ENCODE peak calls at places on chromosomes 6 and 20, in eight cellular contexts. One of them, this sample, is unnamed.
A peak's percentile ranks its signal among the peaks of the same experiment; 100 is the strongest.

GRCh38 chr20:37379967-37380828 is 34.3 kb downstream of the SRC start:
- DNase-seq in SJSA1: no peak
- DNase-seq in heart right ventricle: no peak
- DNase-seq in IMR-90: peak; percentile 67
- DNase-seq in MM.1S: no peak
- DNase-seq in adrenal gland: no peak
- DNase-seq in psoas muscle: no peak
- DNase-seq in pancreas: peak; percentile 52
- DNase-seq in this sample: peak; percentile 47

GRCh38 chr6:100435299-100435698 is 29.4 kb downstream of the SIM1 start:
- DNase-seq in SJSA1: peak; percentile 43
- DNase-seq in heart right ventricle: no peak
- DNase-seq in IMR-90: no peak
- DNase-seq in MM.1S: no peak
- DNase-seq in adrenal gland: no peak
- DNase-seq in psoas muscle: no peak
- DNase-seq in pancreas: no peak
- DNase-seq in this sample: no peak

GRCh38 chr6:101000334-101000733 is 119.2 kb upstream of the ASCC3 start:
- DNase-seq in SJSA1: no peak
- DNase-seq in heart right ventricle: no peak
- DNase-seq in IMR-90: no peak
- DNase-seq in MM.1S: no peak
- DNase-seq in adrenal gland: no peak
- DNase-seq in psoas muscle: no peak
- DNase-seq in pancreas: no peak
- DNase-seq in this sample: no peak

GRCh38 chr6:34020278-34020677 is 125.6 kb downstream of the GRM4 start:
- DNase-seq in SJSA1: no peak
- DNase-seq in heart right ventricle: no peak
- DNase-seq in IMR-90: no peak
- DNase-seq in MM.1S: no peak
- DNase-seq in adrenal gland: no peak
- DNase-seq in psoas muscle: no peak
- DNase-seq in pancreas: peak; percentile 22
- DNase-seq in this sample: no peak

GRCh38 chr6:38552136-38552535 is 87.6 kb downstream of the BTBD9 start:
- DNase-seq in SJSA1: no peak
- DNase-seq in heart right ventricle: no peak
- DNase-seq in IMR-90: no peak
- DNase-seq in MM.1S: no peak
- DNase-seq in adrenal gland: no peak
- DNase-seq in psoas muscle: no peak
- DNase-seq in pancreas: no peak
- DNase-seq in this sample: no peak

GRCh38 chr6:37679539-37680476 is 17.9 kb downstream of the MDGA1 start:
- DNase-seq in SJSA1: no peak
- DNase-seq in heart right ventricle: no peak
- DNase-seq in IMR-90: no peak
- DNase-seq in MM.1S: no peak
- DNase-seq in adrenal gland: no peak
- DNase-seq in psoas muscle: no peak
- DNase-seq in pancreas: no peak
- DNase-seq in this sample: no peak

GRCh38 chr6:18264338-18265098 is at the start of gene DEK:
- DNase-seq in SJSA1: peak; percentile 91
- DNase-seq in heart right ventricle: peak; percentile 90
- DNase-seq in IMR-90: peak; percentile 81
- DNase-seq in MM.1S: peak; percentile 68
- DNase-seq in adrenal gland: peak; percentile 94
- DNase-seq in psoas muscle: peak; percentile 90
- DNase-seq in pancreas: peak; percentile 90
- DNase-seq in this sample: peak; percentile 92

GRCh38 chr6:74409447-74409846 is 713.4 kb downstream of the CD109 start:
- DNase-seq in SJSA1: no peak
- DNase-seq in heart right ventricle: no peak
- DNase-seq in IMR-90: peak; percentile 87
- DNase-seq in MM.1S: peak; percentile 20
- DNase-seq in adrenal gland: no peak
- DNase-seq in psoas muscle: no peak
- DNase-seq in pancreas: no peak
- DNase-seq in this sample: no peak

GRCh38 chr6:133553652-133554051 is 312.5 kb downstream of the EYA4 start:
- DNase-seq in SJSA1: no peak
- DNase-seq in heart right ventricle: peak; percentile 47
- DNase-seq in IMR-90: peak; percentile 79
- DNase-seq in MM.1S: peak; percentile 63
- DNase-seq in adrenal gland: peak; percentile 63
- DNase-seq in psoas muscle: no peak
- DNase-seq in pancreas: no peak
- DNase-seq in this sample: no peak

GRCh38 chr6:148577687-148578488 is 168.9 kb upstream of the UST start:
- DNase-seq in SJSA1: peak; percentile 79
- DNase-seq in heart right ventricle: peak; percentile 61
- DNase-seq in IMR-90: peak; percentile 80
- DNase-seq in MM.1S: peak; percentile 9
- DNase-seq in adrenal gland: peak; percentile 88
- DNase-seq in psoas muscle: peak; percentile 78
- DNase-seq in pancreas: peak; percentile 80
- DNase-seq in this sample: peak; percentile 89

GRCh38 chr20:22861231-22861980 is 173.7 kb upstream of the SSTR4 start:
- DNase-seq in SJSA1: no peak
- DNase-seq in heart right ventricle: no peak
- DNase-seq in IMR-90: peak; percentile 10
- DNase-seq in MM.1S: no peak
- DNase-seq in adrenal gland: no peak
- DNase-seq in psoas muscle: no peak
- DNase-seq in pancreas: no peak
- DNase-seq in this sample: no peak

GRCh38 chr6:81734500-81735140 is 17.9 kb downstream of the TENT5A start:
- DNase-seq in SJSA1: no peak
- DNase-seq in heart right ventricle: no peak
- DNase-seq in IMR-90: no peak
- DNase-seq in MM.1S: no peak
- DNase-seq in adrenal gland: no peak
- DNase-seq in psoas muscle: no peak
- DNase-seq in pancreas: no peak
- DNase-seq in this sample: no peak

GRCh38 chr6:36677059-36677749 is 1.3 kb upstream of the CDKN1A start:
- DNase-seq in SJSA1: no peak
- DNase-seq in heart right ventricle: no peak
- DNase-seq in IMR-90: no peak
- DNase-seq in MM.1S: no peak
- DNase-seq in adrenal gland: no peak
- DNase-seq in psoas muscle: no peak
- DNase-seq in pancreas: no peak
- DNase-seq in this sample: no peak

GRCh38 chr6:46062312-46062711 is 46.7 kb upstream of the CLIC5 start:
- DNase-seq in SJSA1: peak; percentile 90
- DNase-seq in heart right ventricle: no peak
- DNase-seq in IMR-90: no peak
- DNase-seq in MM.1S: peak; percentile 9
- DNase-seq in adrenal gland: peak; percentile 52
- DNase-seq in psoas muscle: no peak
- DNase-seq in pancreas: no peak
- DNase-seq in this sample: no peak

GRCh38 chr6:142374090-142374783 is 72.4 kb downstream of the ADGRG6 start:
- DNase-seq in SJSA1: no peak
- DNase-seq in heart right ventricle: no peak
- DNase-seq in IMR-90: no peak
- DNase-seq in MM.1S: no peak
- DNase-seq in adrenal gland: no peak
- DNase-seq in psoas muscle: no peak
- DNase-seq in pancreas: no peak
- DNase-seq in this sample: no peak

GRCh38 chr20:47461120-47461685 is 40.5 kb upstream of the NCOA3 start:
- DNase-seq in SJSA1: no peak
- DNase-seq in heart right ventricle: no peak
- DNase-seq in IMR-90: no peak
- DNase-seq in MM.1S: no peak
- DNase-seq in adrenal gland: no peak
- DNase-seq in psoas muscle: no peak
- DNase-seq in pancreas: no peak
- DNase-seq in this sample: no peak

GRCh38 chr20:58542411-58543095 is 27.4 kb upstream of the APCDD1L start:
- DNase-seq in SJSA1: peak; percentile 53
- DNase-seq in heart right ventricle: no peak
- DNase-seq in IMR-90: peak; percentile 36
- DNase-seq in MM.1S: no peak
- DNase-seq in adrenal gland: peak; percentile 31
- DNase-seq in psoas muscle: no peak
- DNase-seq in pancreas: no peak
- DNase-seq in this sample: no peak

GRCh38 chr6:35647400-35647799 is 41.3 kb downstream of the FKBP5 start:
- DNase-seq in SJSA1: no peak
- DNase-seq in heart right ventricle: no peak
- DNase-seq in IMR-90: no peak
- DNase-seq in MM.1S: no peak
- DNase-seq in adrenal gland: no peak
- DNase-seq in psoas muscle: no peak
- DNase-seq in pancreas: no peak
- DNase-seq in this sample: no peak

GRCh38 chr6:85920782-85921181 is 278.1 kb upstream of the SYNCRIP start:
- DNase-seq in SJSA1: no peak
- DNase-seq in heart right ventricle: peak; percentile 9
- DNase-seq in IMR-90: no peak
- DNase-seq in MM.1S: no peak
- DNase-seq in adrenal gland: no peak
- DNase-seq in psoas muscle: no peak
- DNase-seq in pancreas: peak; percentile 74
- DNase-seq in this sample: no peak

GRCh38 chr6:158815379-158815724 is 3.8 kb downstream of the EZR start:
- DNase-seq in SJSA1: no peak
- DNase-seq in heart right ventricle: no peak
- DNase-seq in IMR-90: no peak
- DNase-seq in MM.1S: no peak
- DNase-seq in adrenal gland: peak; percentile 62
- DNase-seq in psoas muscle: no peak
- DNase-seq in pancreas: no peak
- DNase-seq in this sample: no peak
- H3K36me3 ChIP-seq in SJSA1: peaks cover 78% of the 10 kb centered on the region
- H3K36me3 ChIP-seq in heart right ventricle: peaks cover 8% of the 10 kb centered on the region
- H3K36me3 ChIP-seq in IMR-90: no peaks in the 10 kb centered on the region
- H3K36me3 ChIP-seq in MM.1S: no peaks in the 10 kb centered on the region
- H3K36me3 ChIP-seq in adrenal gland: no peaks in the 10 kb centered on the region
- H3K36me3 ChIP-seq in psoas muscle: no peaks in the 10 kb centered on the region
- H3K36me3 ChIP-seq in pancreas: peaks cover 3% of the 10 kb centered on the region
- H3K36me3 ChIP-seq in this sample: no peaks in the 10 kb centered on the region

GRCh38 chr6:55180258-55180657 is 5.9 kb downstream of the HCRTR2 start:
- DNase-seq in SJSA1: no peak
- DNase-seq in heart right ventricle: no peak
- DNase-seq in IMR-90: no peak
- DNase-seq in MM.1S: no peak
- DNase-seq in adrenal gland: no peak
- DNase-seq in psoas muscle: no peak
- DNase-seq in pancreas: no peak
- DNase-seq in this sample: no peak
- H3K27ac ChIP-seq in SJSA1: no peak overlapping the region
- H3K27ac ChIP-seq in heart right ventricle: no peak overlapping the region
- H3K27ac ChIP-seq in IMR-90: no peak overlapping the region
- H3K27ac ChIP-seq in MM.1S: no peak overlapping the region
- H3K27ac ChIP-seq in adrenal gland: no peak overlapping the region
- H3K27ac ChIP-seq in psoas muscle: no peak overlapping the region
- H3K27ac ChIP-seq in pancreas: no peak overlapping the region
- H3K27ac ChIP-seq in this sample: no peak overlapping the region

DNA sequence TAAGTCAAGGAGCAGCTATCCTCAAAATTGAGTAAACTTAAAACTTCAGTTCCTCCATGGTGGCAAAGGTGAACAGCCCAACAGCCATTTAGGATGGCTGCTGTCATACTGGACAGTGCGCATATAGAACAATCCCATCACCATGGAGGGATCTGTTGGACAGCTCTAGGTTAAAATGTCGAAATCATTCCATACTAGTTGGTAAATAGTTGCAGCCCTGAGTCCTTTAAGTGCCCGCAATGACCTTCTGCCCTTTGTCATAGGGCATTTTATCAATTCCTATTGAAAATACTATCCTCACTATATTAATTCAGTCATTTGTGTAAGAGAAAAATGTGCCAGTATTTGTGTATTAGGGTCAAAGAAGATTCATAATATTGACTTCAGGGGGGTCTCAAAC is 8.9 kb upstream of the ARMH2 start:
- DNase-seq in SJSA1: no peak
- DNase-seq in heart right ventricle: no peak
- DNase-seq in IMR-90: no peak
- DNase-seq in MM.1S: no peak
- DNase-seq in adrenal gland: no peak
- DNase-seq in psoas muscle: no peak
- DNase-seq in pancreas: no peak
- DNase-seq in this sample: no peak
- H3K36me3 ChIP-seq in SJSA1: no peaks in the 10 kb centered on the region
- H3K36me3 ChIP-seq in heart right ventricle: peaks cover 32% of the 10 kb centered on the region
- H3K36me3 ChIP-seq in IMR-90: peaks cover 13% of the 10 kb centered on the region
- H3K36me3 ChIP-seq in MM.1S: no peaks in the 10 kb centered on the region
- H3K36me3 ChIP-seq in adrenal gland: no peaks in the 10 kb centered on the region
- H3K36me3 ChIP-seq in psoas muscle: peaks cover 46% of the 10 kb centered on the region
- H3K36me3 ChIP-seq in pancreas: no peaks in the 10 kb centered on the region
- H3K36me3 ChIP-seq in this sample: no peaks in the 10 kb centered on the region

DNA sequence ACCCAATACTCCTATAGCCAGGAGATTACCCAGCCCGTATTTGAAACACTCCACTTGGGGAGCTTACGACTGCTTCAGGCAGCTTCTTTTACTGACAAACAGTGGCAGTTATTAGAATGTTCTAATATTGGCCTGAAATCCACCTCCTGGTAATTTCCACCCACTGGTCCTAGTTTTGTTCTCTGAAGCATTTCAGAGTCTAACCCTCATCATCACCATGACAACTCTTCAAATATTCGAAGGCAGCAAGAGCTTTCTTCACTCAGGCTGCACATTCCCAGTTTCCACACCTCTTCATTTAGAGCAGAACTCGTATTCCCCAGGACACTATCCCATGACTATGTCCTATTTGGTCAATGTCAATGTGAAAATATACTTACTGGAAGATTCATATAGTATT is 325.6 kb downstream of the UBE3D start:
- DNase-seq in SJSA1: no peak
- DNase-seq in heart right ventricle: no peak
- DNase-seq in IMR-90: no peak
- DNase-seq in MM.1S: no peak
- DNase-seq in adrenal gland: no peak
- DNase-seq in psoas muscle: no peak
- DNase-seq in pancreas: no peak
- DNase-seq in this sample: no peak
- H3K27ac ChIP-seq in SJSA1: no peak overlapping the region
- H3K27ac ChIP-seq in heart right ventricle: no peak overlapping the region
- H3K27ac ChIP-seq in IMR-90: no peak overlapping the region
- H3K27ac ChIP-seq in MM.1S: no peak overlapping the region
- H3K27ac ChIP-seq in adrenal gland: no peak overlapping the region
- H3K27ac ChIP-seq in psoas muscle: no peak overlapping the region
- H3K27ac ChIP-seq in pancreas: no peak overlapping the region
- H3K27ac ChIP-seq in this sample: no peak overlapping the region

GRCh38 chr20:34110025-34111013 is 1.7 kb downstream of the EIF2S2 start:
- DNase-seq in SJSA1: no peak
- DNase-seq in heart right ventricle: no peak
- DNase-seq in IMR-90: peak; percentile 10
- DNase-seq in MM.1S: peak; percentile 71
- DNase-seq in adrenal gland: no peak
- DNase-seq in psoas muscle: no peak
- DNase-seq in pancreas: no peak
- DNase-seq in this sample: no peak
- H3K36me3 ChIP-seq in SJSA1: peaks cover 47% of the 10 kb centered on the region
- H3K36me3 ChIP-seq in heart right ventricle: peaks cover 28% of the 10 kb centered on the region
- H3K36me3 ChIP-seq in IMR-90: peaks cover 9% of the 10 kb centered on the region
- H3K36me3 ChIP-seq in MM.1S: peaks cover 12% of the 10 kb centered on the region
- H3K36me3 ChIP-seq in adrenal gland: no peaks in the 10 kb centered on the region
- H3K36me3 ChIP-seq in psoas muscle: peaks cover 22% of the 10 kb centered on the region
- H3K36me3 ChIP-seq in pancreas: peaks cover under 1% of the 10 kb centered on the region
- H3K36me3 ChIP-seq in this sample: peaks cover 5% of the 10 kb centered on the region